ENCODE peak calls at places on chromosomes 7 and 10, in five cellular contexts. G is tibial nerve, U is endodermal cell, Q is HFF-Myc, J is heart right ventricle. A is an unnamed sample.

GRCh38 chr10:124152781-124153600 is 59.6 kb upstream of the CHST15 start:
- DNase-seq in G (peak), U (peak), Q (peak), J (peak), A (peak)

GRCh38 chr7:132756482-132756990 is 180.3 kb upstream of the PLXNA4 start:
- DNase-seq in G (no peak), U (no peak), Q (no peak), J (no peak), A (no peak)

GRCh38 chr10:70174058-70174741 is 3.9 kb upstream of the SAR1A start:
- DNase-seq in G (no peak), U (peak), Q (no peak), J (no peak), A (no peak)

GRCh38 chr7:22726345-22726848 is 603 bp upstream of the IL6 start:
- DNase-seq in G (peak), U (peak), Q (peak), J (peak), A (no peak)

GRCh38 chr7:130441408-130441854 is 615 bp upstream of the CEP41 start:
- DNase-seq in G (no peak), U (peak), Q (no peak), J (no peak), A (no peak)

GRCh38 chr10:131288648-131289047 is 22.9 kb downstream of the TCERG1L start:
- DNase-seq in G (no peak), U (no peak), Q (no peak), J (no peak), A (no peak)

GRCh38 chr7:115101199-115101598 is 179.3 kb downstream of the MDFIC start:
- DNase-seq in G (no peak), U (no peak), Q (no peak), J (no peak), A (no peak)

GRCh38 chr10:75246506-75246905 is 10.7 kb upstream of the COMTD1 start:
- DNase-seq in G (no peak), U (peak), Q (no peak), J (no peak), A (no peak)

GRCh38 chr10:24448351-24449009 is 239.5 kb downstream of the KIAA1217 start:
- DNase-seq in G (no peak), U (no peak), Q (no peak), J (no peak), A (no peak)

GRCh38 chr7:105805619-105806018 is 70.8 kb downstream of the ATXN7L1 start:
- DNase-seq in G (no peak), U (peak), Q (no peak), J (no peak), A (no peak)

GRCh38 chr10:4501306-4501705 is 324.7 kb upstream of the AKR1E2 start:
- DNase-seq in G (no peak), U (no peak), Q (no peak), J (no peak), A (no peak)

GRCh38 chr10:6503171-6503570 is 76.9 kb downstream of the PRKCQ start:
- DNase-seq in G (no peak), U (no peak), Q (no peak), J (no peak), A (no peak)

GRCh38 chr7:31120800-31121513 is 68.8 kb downstream of the ADCYAP1R1 start:
- DNase-seq in G (no peak), U (no peak), Q (no peak), J (no peak), A (no peak)

GRCh38 chr10:35270100-35270499 is 66.2 kb upstream of the CCNY start:
- DNase-seq in G (no peak), U (no peak), Q (no peak), J (no peak), A (no peak)

GRCh38 chr7:42181566-42181965 is 55.4 kb downstream of the GLI3 start:
- DNase-seq in G (no peak), U (no peak), Q (no peak), J (no peak), A (no peak)

GRCh38 chr10:48330269-48330668 is 23.8 kb downstream of the MAPK8 start:
- DNase-seq in G (no peak), U (no peak), Q (no peak), J (no peak), A (no peak)

GRCh38 chr10:72315611-72316385 is 38.9 kb downstream of the DNAJB12 start:
- DNase-seq in G (peak), U (no peak), Q (peak), J (peak), A (no peak)

GRCh38 chr10:132264966-132265877 is 42.5 kb downstream of the STK32C start:
- DNase-seq in G (no peak), U (no peak), Q (no peak), J (no peak), A (no peak)

GRCh38 chr10:103713676-103714075 is 141.7 kb downstream of the SH3PXD2A start:
- DNase-seq in G (no peak), U (no peak), Q (no peak), J (no peak), A (no peak)

GRCh38 chr7:351256-351655 is 61.3 kb downstream of the FOXL3 start:
- DNase-seq in G (no peak), U (no peak), Q (no peak), J (no peak), A (no peak)

GRCh38 chr7:81956520-81956919 is 186.7 kb upstream of the HGF start:
- DNase-seq in G (peak), U (peak), Q (peak), J (peak), A (no peak)

GRCh38 chr10:35328404-35329037 is 7.8 kb upstream of the CCNY start:
- DNase-seq in G (no peak), U (no peak), Q (peak), J (no peak), A (no peak)

GRCh38 chr7:24974026-24974832 is 5.7 kb downstream of the OSBPL3 start:
- DNase-seq in G (no peak), U (no peak), Q (no peak), J (no peak), A (no peak)

GRCh38 chr10:412109-412508 is 276.9 kb downstream of the ZMYND11 start:
- DNase-seq in G (no peak), U (no peak), Q (no peak), J (no peak), A (no peak)

GRCh38 chr10:86792768-86793167 is 36.3 kb downstream of the BMPR1A start:
- DNase-seq in G (no peak), U (no peak), Q (no peak), J (no peak), A (no peak)

GRCh38 chr7:70355591-70356323 is 757.5 kb downstream of the AUTS2 start:
- DNase-seq in G (no peak), U (no peak), Q (no peak), J (no peak), A (no peak)

GRCh38 chr7:36760856-36761762 is 36.8 kb upstream of the AOAH start:
- DNase-seq in G (no peak), U (no peak), Q (no peak), J (no peak), A (no peak)

GRCh38 chr10:30454744-30455498 is 20.9 kb downstream of the MAP3K8 start:
- DNase-seq in G (no peak), U (no peak), Q (no peak), J (no peak), A (no peak)

DNA sequence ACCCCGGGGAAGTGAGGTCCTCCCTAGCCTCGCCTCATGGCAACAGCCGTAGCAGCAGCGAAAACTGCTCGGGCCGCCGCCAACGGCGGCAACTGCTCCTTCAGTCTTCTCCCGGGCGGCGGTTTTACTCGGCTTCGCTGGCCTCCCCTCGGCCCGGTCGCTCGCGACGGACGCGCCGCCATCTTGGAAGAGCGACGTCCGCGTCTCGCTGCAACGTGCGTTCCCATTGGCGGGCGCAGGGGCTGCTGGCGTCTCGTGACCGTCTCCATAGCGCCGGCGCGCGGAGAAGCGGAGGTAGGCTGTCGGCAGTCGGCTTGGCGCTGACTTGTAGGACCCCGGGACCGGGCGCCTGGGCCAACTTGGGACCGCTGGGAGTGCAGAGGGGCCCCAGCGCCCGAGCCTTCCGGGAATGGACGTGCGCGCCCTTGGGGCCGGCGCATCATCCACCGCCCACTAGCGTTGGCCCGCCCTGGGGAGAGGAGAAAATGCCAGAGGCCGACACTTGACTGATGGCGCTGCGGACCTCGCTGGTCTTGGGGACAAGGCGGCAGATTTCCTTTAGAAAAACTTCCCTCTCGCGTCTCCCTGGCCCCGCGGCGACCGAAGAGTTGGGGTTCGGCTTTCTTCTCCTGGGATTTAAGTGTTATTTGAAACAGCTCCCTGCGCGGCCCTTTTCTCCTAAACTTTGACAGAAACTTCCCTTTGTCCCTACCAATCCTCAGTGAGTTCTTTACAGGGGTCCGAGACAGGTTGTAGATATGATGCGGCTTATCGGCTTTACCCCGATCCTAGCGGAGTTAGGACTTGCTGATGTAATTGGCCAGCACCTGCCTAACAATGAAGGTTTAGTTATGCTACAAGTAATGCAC is at the start of gene SNX13:
- DNase-seq in G (peak), U (peak), Q (peak), J (peak), A (peak)
- TF ChIP-seq CTCF in G (peak), U (peak), Q (no peak), J (no peak), A (peak)

GRCh38 chr7:27165089-27165654 is at the start of gene HOXA9:
- DNase-seq in G (peak), U (no peak), Q (no peak), J (no peak), A (no peak)
- TF ChIP-seq CTCF in G (no peak), U (no peak), Q (no peak), J (no peak), A (no peak)

GRCh38 chr10:78937800-78938694 is 130.7 kb upstream of the ZMIZ1 start:
- DNase-seq in G (no peak), U (peak), Q (no peak), J (no peak), A (no peak)
- TF ChIP-seq CTCF in G (no peak), U (peak), Q (peak), J (no peak), A (no peak)

GRCh38 chr10:33484787-33485186 is 150.3 kb upstream of the NRP1 start:
- DNase-seq in G (peak), U (no peak), Q (no peak), J (no peak), A (no peak)

GRCh38 chr10:33489606-33490176 is 155.2 kb upstream of the NRP1 start:
- DNase-seq in G (no peak), U (no peak), Q (no peak), J (no peak), A (no peak)

GRCh38 chr10:33485276-33485675 is 150.8 kb upstream of the NRP1 start:
- DNase-seq in G (no peak), U (no peak), Q (no peak), J (no peak), A (no peak)

GRCh38 chr10:33483124-33483794 is 148.8 kb upstream of the NRP1 start:
- DNase-seq in G (no peak), U (no peak), Q (no peak), J (no peak), A (no peak)

DNA sequence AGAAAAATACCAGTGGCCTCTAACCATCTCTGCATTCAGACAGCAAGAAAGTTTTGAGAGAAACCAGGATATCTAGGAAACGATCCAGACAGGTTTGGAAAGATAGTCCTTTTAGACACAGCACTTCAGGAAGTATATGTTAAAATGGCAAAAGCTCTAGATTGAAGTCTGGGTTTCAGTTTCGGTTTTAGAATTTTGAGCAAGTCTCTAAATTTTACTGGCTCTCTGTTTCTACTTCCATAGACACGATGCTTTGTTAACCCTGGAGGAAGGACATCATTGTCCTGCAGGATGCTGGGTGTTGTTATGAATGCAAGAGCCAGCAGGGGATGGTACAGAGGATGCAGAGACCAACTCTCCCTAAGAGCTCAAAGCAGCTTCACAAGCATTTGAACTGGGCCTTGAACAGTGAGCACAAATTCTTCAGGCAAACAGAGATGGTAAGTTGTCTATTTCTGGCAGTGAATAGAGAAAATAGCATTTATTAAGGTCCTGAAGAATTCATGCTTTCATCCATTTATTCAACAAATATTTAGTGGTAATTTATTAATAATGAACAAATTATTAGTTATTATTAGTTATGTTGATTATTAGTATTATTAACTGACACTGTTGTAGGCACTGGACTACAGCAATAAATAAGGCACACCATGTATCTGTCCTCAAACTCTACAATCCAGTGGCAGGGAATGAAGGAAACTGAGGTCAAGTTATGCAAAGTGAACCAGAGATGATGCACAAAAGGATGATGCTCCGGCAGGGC is 152.7 kb upstream of the NRP1 start:
- DNase-seq in G (no peak), U (no peak), Q (no peak), J (no peak), A (no peak)
- TF ChIP-seq CTCF in G (no peak), U (peak), Q (peak), J (no peak), A (no peak)

DNA sequence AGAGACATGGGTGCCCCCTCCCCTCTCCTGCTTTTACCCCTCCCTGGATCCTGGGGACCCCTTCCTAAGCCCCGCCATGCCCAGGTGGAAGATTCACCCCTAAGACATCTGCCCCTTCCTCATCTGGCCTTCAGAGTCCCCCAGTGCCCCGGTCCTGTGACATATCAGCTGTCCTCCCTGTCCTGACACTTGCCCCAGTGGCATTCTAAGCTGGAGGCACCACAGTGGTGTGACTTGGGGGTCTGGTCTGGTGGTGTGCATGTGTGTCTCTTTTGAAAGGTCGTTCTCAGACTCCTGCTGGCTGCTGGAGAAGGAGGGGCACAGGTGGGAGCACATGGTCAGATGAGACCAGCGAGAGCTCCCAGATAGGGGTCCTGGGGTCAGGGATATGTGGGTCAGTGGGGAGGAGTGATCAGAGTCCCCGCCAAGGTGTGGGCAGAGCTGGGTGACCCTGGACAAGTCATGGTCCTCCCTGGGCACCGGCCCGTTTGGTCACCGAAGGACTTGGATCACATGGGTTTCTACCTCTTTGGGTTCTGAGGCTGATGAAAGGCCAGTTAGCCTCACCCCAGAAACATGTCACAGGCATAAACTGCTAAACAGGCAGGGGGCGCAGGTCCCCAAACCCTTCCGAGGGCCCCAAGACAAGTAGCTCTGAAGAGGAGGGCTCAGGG is 645 bp upstream of the TFR2 start:
- DNase-seq in G (no peak), U (no peak), Q (no peak), J (no peak), A (no peak)
- TF ChIP-seq CTCF in G (no peak), U (no peak), Q (no peak), J (no peak), A (no peak)